ENCODE peak calls at places on chromosome 6, in seven cellular contexts. One of them, this sample, is unnamed.

GRCh38 chr6:149864578-149865535 is 698 bp upstream of the LRP11 start:
- DNase-seq in BE2C: peak; percentile 42
- DNase-seq in fibroblast of mammary gland: peak; percentile 81
- DNase-seq in Peyer's patch: no peak
- DNase-seq in heart right ventricle: peak; percentile 46
- DNase-seq in A549: peak; percentile 63
- DNase-seq in CD4-positive, alpha-beta memory T cell: peak; percentile 53
- DNase-seq in this sample: peak; percentile 73

GRCh38 chr6:126123226-126123625 is 136.9 kb downstream of the TRMT11 start:
- DNase-seq in BE2C: peak; percentile 47
- DNase-seq in fibroblast of mammary gland: no peak
- DNase-seq in heart right ventricle: no peak
- DNase-seq in CD4-positive, alpha-beta memory T cell: no peak
- DNase-seq in A549: no peak
- DNase-seq in Peyer's patch: no peak
- DNase-seq in this sample: no peak

GRCh38 chr6:34273242-34273805 is 24.5 kb upstream of the SMIM29 start:
- DNase-seq in fibroblast of mammary gland: no peak
- DNase-seq in CD4-positive, alpha-beta memory T cell: no peak
- DNase-seq in Peyer's patch: no peak
- DNase-seq in BE2C: peak; percentile 24
- DNase-seq in A549: no peak
- DNase-seq in heart right ventricle: peak; percentile 73
- DNase-seq in this sample: no peak

GRCh38 chr6:101113468-101114260 is 232.5 kb upstream of the ASCC3 start:
- DNase-seq in fibroblast of mammary gland: no peak
- DNase-seq in Peyer's patch: no peak
- DNase-seq in A549: no peak
- DNase-seq in CD4-positive, alpha-beta memory T cell: no peak
- DNase-seq in BE2C: no peak
- DNase-seq in heart right ventricle: no peak
- DNase-seq in this sample: no peak

GRCh38 chr6:25966707-25967106 is 4.1 kb downstream of the TRIM38 start:
- DNase-seq in fibroblast of mammary gland: no peak
- DNase-seq in A549: no peak
- DNase-seq in Peyer's patch: no peak
- DNase-seq in heart right ventricle: no peak
- DNase-seq in BE2C: no peak
- DNase-seq in CD4-positive, alpha-beta memory T cell: no peak
- DNase-seq in this sample: no peak

GRCh38 chr6:15250440-15251168 is 4.7 kb downstream of the JARID2 start:
- DNase-seq in CD4-positive, alpha-beta memory T cell: no peak
- DNase-seq in fibroblast of mammary gland: no peak
- DNase-seq in A549: no peak
- DNase-seq in BE2C: no peak
- DNase-seq in heart right ventricle: no peak
- DNase-seq in Peyer's patch: no peak
- DNase-seq in this sample: no peak

GRCh38 chr6:7590918-7591302 is 912 bp downstream of the SNRNP48 start:
- DNase-seq in CD4-positive, alpha-beta memory T cell: no peak
- DNase-seq in BE2C: no peak
- DNase-seq in fibroblast of mammary gland: peak; percentile 30
- DNase-seq in A549: no peak
- DNase-seq in Peyer's patch: no peak
- DNase-seq in heart right ventricle: peak; percentile 40
- DNase-seq in this sample: no peak

GRCh38 chr6:35810831-35811698 is 5.9 kb downstream of the LHFPL5 start:
- DNase-seq in CD4-positive, alpha-beta memory T cell: no peak
- DNase-seq in A549: peak; percentile 78
- DNase-seq in heart right ventricle: no peak
- DNase-seq in Peyer's patch: no peak
- DNase-seq in BE2C: no peak
- DNase-seq in fibroblast of mammary gland: peak; percentile 81
- DNase-seq in this sample: no peak

GRCh38 chr6:159169193-159169555 is at the start of gene FNDC1:
- DNase-seq in CD4-positive, alpha-beta memory T cell: peak; percentile 43
- DNase-seq in fibroblast of mammary gland: no peak
- DNase-seq in BE2C: peak; percentile 71
- DNase-seq in Peyer's patch: no peak
- DNase-seq in A549: peak; percentile 2
- DNase-seq in heart right ventricle: no peak
- DNase-seq in this sample: no peak

GRCh38 chr6:28863607-28864320 is 60.0 kb downstream of the TRIM27 start:
- DNase-seq in CD4-positive, alpha-beta memory T cell: peak; percentile 89
- DNase-seq in A549: peak; percentile 87
- DNase-seq in Peyer's patch: peak; percentile 76
- DNase-seq in BE2C: peak; percentile 85
- DNase-seq in heart right ventricle: peak; percentile 62
- DNase-seq in fibroblast of mammary gland: peak; percentile 85
- DNase-seq in this sample: peak; percentile 83

GRCh38 chr6:167966540-167966905 is 30.9 kb upstream of the KIF25 start:
- DNase-seq in heart right ventricle: no peak
- DNase-seq in BE2C: no peak
- DNase-seq in Peyer's patch: no peak
- DNase-seq in fibroblast of mammary gland: no peak
- DNase-seq in CD4-positive, alpha-beta memory T cell: no peak
- DNase-seq in A549: no peak
- DNase-seq in this sample: no peak

GRCh38 chr6:18166314-18167007 is 11.2 kb downstream of the KDM1B start:
- DNase-seq in heart right ventricle: no peak
- DNase-seq in Peyer's patch: no peak
- DNase-seq in A549: no peak
- DNase-seq in fibroblast of mammary gland: no peak
- DNase-seq in BE2C: no peak
- DNase-seq in CD4-positive, alpha-beta memory T cell: no peak
- DNase-seq in this sample: no peak

GRCh38 chr6:77457720-77458349 is 5.5 kb downstream of the HTR1B start:
- DNase-seq in A549: peak; percentile 78
- DNase-seq in heart right ventricle: peak; percentile 76
- DNase-seq in CD4-positive, alpha-beta memory T cell: no peak
- DNase-seq in BE2C: peak; percentile 84
- DNase-seq in Peyer's patch: no peak
- DNase-seq in fibroblast of mammary gland: peak; percentile 97
- DNase-seq in this sample: peak; percentile 37

GRCh38 chr6:37819802-37820712 is 530 bp downstream of the ZFAND3 start:
- DNase-seq in Peyer's patch: peak; percentile 63
- DNase-seq in heart right ventricle: peak; percentile 71
- DNase-seq in fibroblast of mammary gland: peak; percentile 65
- DNase-seq in CD4-positive, alpha-beta memory T cell: peak; percentile 35
- DNase-seq in BE2C: peak; percentile 38
- DNase-seq in A549: peak; percentile 63
- DNase-seq in this sample: no peak

GRCh38 chr6:37821449-37821848 is 1.9 kb downstream of the ZFAND3 start:
- DNase-seq in CD4-positive, alpha-beta memory T cell: no peak
- DNase-seq in fibroblast of mammary gland: no peak
- DNase-seq in heart right ventricle: no peak
- DNase-seq in Peyer's patch: no peak
- DNase-seq in A549: no peak
- DNase-seq in BE2C: no peak
- DNase-seq in this sample: no peak

GRCh38 chr6:37824170-37824569 is 4.6 kb downstream of the ZFAND3 start:
- DNase-seq in BE2C: no peak
- DNase-seq in CD4-positive, alpha-beta memory T cell: no peak
- DNase-seq in Peyer's patch: no peak
- DNase-seq in fibroblast of mammary gland: no peak
- DNase-seq in heart right ventricle: no peak
- DNase-seq in A549: no peak
- DNase-seq in this sample: no peak

GRCh38 chr6:37820713-37821069 is 1.2 kb downstream of the ZFAND3 start:
- DNase-seq in fibroblast of mammary gland: no peak
- DNase-seq in CD4-positive, alpha-beta memory T cell: no peak
- DNase-seq in heart right ventricle: no peak
- DNase-seq in A549: no peak
- DNase-seq in BE2C: no peak
- DNase-seq in Peyer's patch: no peak
- DNase-seq in this sample: peak; percentile 24

DNA sequence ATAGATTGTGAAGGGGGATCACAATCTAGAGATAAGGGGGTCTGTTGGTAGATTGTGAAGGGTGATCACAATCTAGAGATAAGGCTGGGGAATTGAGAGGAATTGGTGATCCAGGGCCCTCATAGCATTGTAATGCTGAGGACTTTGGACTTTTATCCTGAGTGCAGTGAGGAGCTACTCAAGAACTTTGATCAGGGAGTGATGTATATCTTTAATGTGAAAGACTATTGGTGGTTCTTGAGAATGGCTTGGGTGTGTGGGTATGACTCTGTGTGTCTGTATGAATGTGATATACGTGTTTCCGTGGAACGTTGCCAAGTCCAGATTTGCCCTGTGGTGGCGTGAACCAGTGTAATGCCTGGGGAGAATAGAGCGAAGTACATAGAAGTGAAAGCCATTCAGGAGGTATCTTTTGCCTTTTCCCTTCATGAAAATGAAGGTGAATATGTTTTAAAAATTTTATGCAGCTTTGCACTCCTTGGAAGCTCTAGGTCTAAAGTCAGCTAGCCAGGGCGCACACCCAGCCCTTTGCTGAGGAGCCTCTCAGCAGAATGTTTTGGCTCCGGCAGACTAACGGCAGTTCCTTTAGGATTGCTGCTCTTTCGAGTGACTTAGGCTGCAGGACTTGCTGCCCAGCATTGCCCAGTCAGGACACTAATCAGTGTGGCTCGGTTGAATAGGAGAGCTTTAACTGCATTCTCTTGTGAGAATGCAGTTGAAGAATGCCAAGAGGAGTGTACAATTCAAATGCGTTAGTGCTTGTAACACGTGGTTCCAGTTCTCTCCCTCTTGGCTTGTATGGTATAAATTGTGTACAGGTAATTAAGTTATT is 3.5 kb downstream of the ZFAND3 start:
- DNase-seq in CD4-positive, alpha-beta memory T cell: no peak
- DNase-seq in heart right ventricle: no peak
- DNase-seq in fibroblast of mammary gland: peak; percentile 49
- DNase-seq in A549: no peak
- DNase-seq in Peyer's patch: peak; percentile 78
- DNase-seq in BE2C: peak; percentile 69
- DNase-seq in this sample: no peak
- H3K4me3 ChIP-seq in CD4-positive, alpha-beta memory T cell: no peak overlapping the region
- H3K4me3 ChIP-seq in heart right ventricle: no peak overlapping the region
- H3K4me3 ChIP-seq in fibroblast of mammary gland: no peak overlapping the region
- H3K4me3 ChIP-seq in A549: no peak overlapping the region
- H3K4me3 ChIP-seq in Peyer's patch: peak overlapping the region; percentile 92
- H3K4me3 ChIP-seq in BE2C: peak overlapping the region; percentile 51
- H3K4me3 ChIP-seq in this sample: no peak overlapping the region

DNA sequence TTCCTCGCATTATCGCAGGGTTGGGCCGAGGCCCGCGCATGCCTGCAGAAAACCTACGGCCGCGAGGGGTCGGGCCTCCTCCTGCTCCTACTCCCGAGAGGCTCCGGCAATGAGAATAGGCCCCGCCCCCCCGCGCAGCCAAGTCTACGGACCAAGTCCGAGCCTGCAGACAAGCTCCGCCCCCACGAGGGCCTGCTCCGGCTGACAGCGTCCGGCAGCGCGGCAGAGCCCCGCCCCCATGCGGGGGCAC is 3.1 kb upstream of the GPSM3 start:
- DNase-seq in A549: peak; percentile 99
- DNase-seq in fibroblast of mammary gland: peak; percentile 99
- DNase-seq in BE2C: peak; percentile 100
- DNase-seq in CD4-positive, alpha-beta memory T cell: peak; percentile 100
- DNase-seq in heart right ventricle: peak; percentile 100
- DNase-seq in Peyer's patch: peak; percentile 100
- DNase-seq in this sample: peak; percentile 98
- H3K4me3 ChIP-seq in A549: peak overlapping the region; percentile 74
- H3K4me3 ChIP-seq in fibroblast of mammary gland: no peak overlapping the region
- H3K4me3 ChIP-seq in BE2C: peak overlapping the region; percentile 52
- H3K4me3 ChIP-seq in CD4-positive, alpha-beta memory T cell: peak overlapping the region; percentile 97
- H3K4me3 ChIP-seq in heart right ventricle: peak overlapping the region; percentile 69
- H3K4me3 ChIP-seq in Peyer's patch: peak overlapping the region; percentile 71
- H3K4me3 ChIP-seq in this sample: peak overlapping the region; percentile 98

GRCh38 chr6:151285121-151285520 is 45.4 kb downstream of the AKAP12 start:
- DNase-seq in BE2C: no peak
- DNase-seq in Peyer's patch: no peak
- DNase-seq in A549: no peak
- DNase-seq in heart right ventricle: peak; percentile 40
- DNase-seq in fibroblast of mammary gland: peak; percentile 71
- DNase-seq in CD4-positive, alpha-beta memory T cell: no peak
- DNase-seq in this sample: no peak
- H3K4me3 ChIP-seq in BE2C: no peak overlapping the region
- H3K4me3 ChIP-seq in Peyer's patch: no peak overlapping the region
- H3K4me3 ChIP-seq in A549: no peak overlapping the region
- H3K4me3 ChIP-seq in heart right ventricle: no peak overlapping the region
- H3K4me3 ChIP-seq in fibroblast of mammary gland: no peak overlapping the region
- H3K4me3 ChIP-seq in CD4-positive, alpha-beta memory T cell: no peak overlapping the region
- H3K4me3 ChIP-seq in this sample: no peak overlapping the region

GRCh38 chr6:46323966-46324622 is 153.3 kb upstream of the ENPP5 start:
- DNase-seq in A549: no peak
- DNase-seq in heart right ventricle: no peak
- DNase-seq in fibroblast of mammary gland: no peak
- DNase-seq in BE2C: no peak
- DNase-seq in CD4-positive, alpha-beta memory T cell: no peak
- DNase-seq in Peyer's patch: no peak
- DNase-seq in this sample: no peak

GRCh38 chr6:46327769-46328168 is 157.0 kb upstream of the ENPP5 start:
- DNase-seq in CD4-positive, alpha-beta memory T cell: no peak
- DNase-seq in fibroblast of mammary gland: no peak
- DNase-seq in heart right ventricle: no peak
- DNase-seq in Peyer's patch: no peak
- DNase-seq in A549: no peak
- DNase-seq in BE2C: no peak
- DNase-seq in this sample: no peak

GRCh38 chr6:46324706-46325105 is 153.9 kb upstream of the ENPP5 start:
- DNase-seq in Peyer's patch: no peak
- DNase-seq in fibroblast of mammary gland: no peak
- DNase-seq in A549: no peak
- DNase-seq in heart right ventricle: no peak
- DNase-seq in CD4-positive, alpha-beta memory T cell: no peak
- DNase-seq in BE2C: no peak
- DNase-seq in this sample: no peak

GRCh38 chr6:46323312-46323965 is 152.7 kb upstream of the ENPP5 start:
- DNase-seq in BE2C: no peak
- DNase-seq in CD4-positive, alpha-beta memory T cell: no peak
- DNase-seq in A549: no peak
- DNase-seq in fibroblast of mammary gland: peak; percentile 95
- DNase-seq in Peyer's patch: no peak
- DNase-seq in heart right ventricle: no peak
- DNase-seq in this sample: no peak

DNA sequence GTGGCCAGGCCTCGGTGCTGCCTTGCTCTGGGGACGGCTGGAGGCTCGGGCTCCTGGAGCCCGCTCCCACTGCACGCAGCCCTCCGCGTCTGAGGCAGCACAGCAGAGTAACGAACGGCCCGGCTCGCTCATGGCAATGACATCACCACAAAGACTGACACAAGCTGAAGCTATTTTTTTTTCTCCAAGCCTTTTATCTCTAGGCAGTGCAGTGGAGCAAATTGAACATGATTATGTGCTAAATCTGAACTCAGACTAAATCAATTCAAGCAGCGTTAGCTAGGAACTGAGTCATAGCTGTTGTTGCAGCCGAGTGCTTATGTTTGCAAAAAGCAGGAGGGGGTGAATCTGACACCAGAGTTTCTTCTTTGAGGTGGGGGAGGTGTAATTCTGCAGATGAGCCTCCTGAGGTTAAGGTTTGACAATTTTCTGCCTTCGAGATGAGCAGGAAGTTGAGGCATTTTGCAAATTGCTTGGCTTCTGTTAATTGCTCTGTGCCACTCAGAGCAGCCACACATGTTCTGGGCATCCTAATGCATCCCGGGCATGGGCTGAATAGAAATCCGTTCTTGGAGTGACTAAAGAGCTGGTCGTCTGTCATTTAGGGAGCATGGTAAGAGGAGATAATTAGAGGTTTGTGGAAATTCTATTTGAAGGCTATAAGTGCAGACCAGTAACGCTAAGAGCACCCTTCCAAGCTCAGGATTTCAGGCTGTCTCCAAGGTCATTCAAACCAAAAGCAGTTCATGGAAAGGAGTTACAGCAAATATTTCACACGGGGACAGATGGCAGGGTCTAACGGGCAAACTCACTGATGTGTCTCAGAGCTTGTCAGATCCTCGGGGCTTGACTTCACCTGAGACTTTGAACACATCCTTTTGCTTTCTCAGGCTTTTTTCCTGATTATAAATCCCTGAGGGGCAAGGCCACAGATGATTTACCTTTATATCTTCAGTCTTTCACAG is 155.1 kb upstream of the ENPP5 start:
- DNase-seq in Peyer's patch: no peak
- DNase-seq in A549: no peak
- DNase-seq in CD4-positive, alpha-beta memory T cell: no peak
- DNase-seq in fibroblast of mammary gland: peak; percentile 91
- DNase-seq in heart right ventricle: peak; percentile 23
- DNase-seq in BE2C: peak; percentile 5
- DNase-seq in this sample: peak; percentile 62
- H3K4me3 ChIP-seq in Peyer's patch: no peak overlapping the region
- H3K4me3 ChIP-seq in A549: no peak overlapping the region
- H3K4me3 ChIP-seq in CD4-positive, alpha-beta memory T cell: no peak overlapping the region
- H3K4me3 ChIP-seq in fibroblast of mammary gland: no peak overlapping the region
- H3K4me3 ChIP-seq in heart right ventricle: no peak overlapping the region
- H3K4me3 ChIP-seq in BE2C: no peak overlapping the region
- H3K4me3 ChIP-seq in this sample: peak overlapping the region; percentile 17

This sample was measured in Jurkat, Clone E6-1.